ENCODE peak calls at places on chromosomes 7 and 10, in six cellular contexts. U, R, K, J, Q and C are unnamed samples.
A peak's percentile ranks its signal among the peaks of the same experiment; 100 is the strongest.

GRCh38 chr7:18162653-18163052 is 135.0 kb upstream of the PRPS1L1 start:
- DNase-seq in U (no peak), R (no peak), J (no peak), Q (no peak), K (no peak), C (no peak)

GRCh38 chr7:17236603-17237002 is 61.8 kb upstream of the AHR start:
- DNase-seq in K (no peak), J (no peak), R (no peak), Q (no peak), U (no peak), C (no peak)

GRCh38 chr7:50614721-50615518 is 49.7 kb upstream of the DDC start:
- DNase-seq in R (peak; percentile 66), K (no peak), U (no peak), J (no peak), Q (no peak), C (no peak)

GRCh38 chr7:101635484-101635883 is 6.4 kb upstream of the MYL10 start:
- DNase-seq in U (no peak), Q (no peak), K (peak; percentile 49), R (no peak), J (no peak), C (no peak)

GRCh38 chr7:37208528-37208927 is 240.1 kb downstream of the ELMO1 start:
- DNase-seq in K (peak; percentile 31), R (peak; percentile 60), U (no peak), J (peak; percentile 70), Q (peak; percentile 5), C (peak; percentile 80)

GRCh38 chr7:53191836-53192443 is 156.5 kb downstream of the POM121L12 start:
- DNase-seq in R (no peak), J (no peak), U (no peak), K (no peak), Q (no peak), C (no peak)

GRCh38 chr7:4734587-4735365 is 40.6 kb upstream of the AP5Z1 start:
- DNase-seq in U (no peak), Q (no peak), K (no peak), J (no peak), R (no peak), C (no peak)

GRCh38 chr10:132444877-132445351 is 47.9 kb downstream of the PWWP2B start:
- DNase-seq in U (no peak), K (no peak), R (no peak), Q (no peak), J (peak; percentile 70), C (no peak)

GRCh38 chr7:45601094-45601493 is 26.9 kb downstream of the ADCY1 start:
- DNase-seq in J (no peak), U (no peak), R (peak; percentile 4), Q (no peak), K (peak; percentile 6), C (no peak)

GRCh38 chr7:35254496-35255416 is 856 bp upstream of the TBX20 start:
- DNase-seq in Q (no peak), U (no peak), K (no peak), R (no peak), J (peak; percentile 67), C (no peak)
- H3K27me3 ChIP-seq in Q (peaks cover 34% of the 10 kb centered on the region), U (peaks cover 77% of the 10 kb centered on the region), K (no peaks in the 10 kb centered on the region), R (peaks cover 97% of the 10 kb centered on the region), J (peaks cover 100% of the 10 kb centered on the region), C (peaks cover 14% of the 10 kb centered on the region)

DNA sequence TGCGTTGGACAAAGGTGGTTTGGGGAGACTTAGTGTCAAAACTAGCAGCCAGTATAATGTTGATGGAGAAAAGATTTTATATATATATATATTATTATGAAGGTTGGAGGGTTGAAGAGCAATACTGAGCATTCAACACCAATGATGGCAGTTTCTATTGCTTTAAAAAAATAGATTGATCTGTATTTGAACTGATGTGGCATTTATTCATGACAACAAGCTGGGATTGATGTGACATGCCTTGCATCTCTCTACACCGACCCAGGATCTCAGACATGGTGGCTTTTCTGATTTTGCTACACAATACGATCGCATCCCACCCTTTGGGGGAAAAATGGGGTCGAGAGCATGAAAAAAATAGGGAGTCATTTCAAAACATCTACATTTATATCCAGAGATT is 175.4 kb downstream of the POU6F2 start:
- DNase-seq in J (no peak), U (no peak), K (no peak), Q (no peak), R (no peak), C (no peak)
- H3K27ac ChIP-seq in J (no peak overlapping the region), U (no peak overlapping the region), K (no peak overlapping the region), Q (no peak overlapping the region), R (no peak overlapping the region), C (no peak overlapping the region)

GRCh38 chr7:73768661-73769480 is 1.2 kb downstream of the CLDN3 start:
- DNase-seq in U (no peak), K (no peak), Q (no peak), J (no peak), R (no peak), C (no peak)
- H3K4me3 ChIP-seq in U (no peak overlapping the region), K (no peak overlapping the region), Q (no peak overlapping the region), J (no peak overlapping the region), R (peak overlapping the region; percentile 58), C (no peak overlapping the region)

DNA sequence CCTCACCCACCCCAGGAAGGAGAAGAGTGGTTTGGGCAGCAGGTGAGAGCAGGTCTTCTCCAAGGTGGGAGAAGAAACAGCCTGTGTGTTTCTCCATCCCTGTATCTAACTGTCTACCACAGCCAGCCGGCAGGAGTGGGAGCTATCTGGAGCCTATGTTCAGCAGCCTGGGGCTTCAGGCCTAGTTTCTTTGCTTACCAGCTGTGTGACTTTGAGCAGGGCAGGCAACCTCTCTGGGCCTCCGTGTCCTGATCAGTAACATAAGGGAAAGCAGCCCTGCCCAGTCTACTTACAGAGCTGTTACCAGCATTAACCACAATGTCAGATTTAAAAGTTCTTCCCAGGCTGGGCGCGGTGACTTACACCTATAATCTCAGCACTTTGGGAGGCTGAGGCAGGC is 450.7 kb upstream of the ZMIZ1 start:
- DNase-seq in K (no peak), U (no peak), Q (no peak), J (no peak), R (no peak), C (no peak)
- H3K27me3 ChIP-seq in K (no peaks in the 10 kb centered on the region), U (peaks cover 29% of the 10 kb centered on the region), Q (no peaks in the 10 kb centered on the region), J (peaks cover 16% of the 10 kb centered on the region), R (no peaks in the 10 kb centered on the region), C (no peaks in the 10 kb centered on the region)

GRCh38 chr7:137834552-137834951 is 12.2 kb downstream of the DGKI start:
- DNase-seq in R (no peak), Q (no peak), J (no peak), U (no peak), K (no peak), C (no peak)

GRCh38 chr7:137825489-137825888 is 21.3 kb downstream of the DGKI start:
- DNase-seq in K (no peak), J (no peak), Q (no peak), R (no peak), U (no peak), C (no peak)

GRCh38 chr7:137832382-137832781 is 14.4 kb downstream of the DGKI start:
- DNase-seq in J (no peak), Q (no peak), U (no peak), R (no peak), K (no peak), C (no peak)

GRCh38 chr7:137828456-137828855 is 18.3 kb downstream of the DGKI start:
- DNase-seq in J (no peak), K (no peak), R (no peak), Q (no peak), U (no peak), C (no peak)

GRCh38 chr7:137829337-137829992 is 17.3 kb downstream of the DGKI start:
- DNase-seq in K (no peak), R (no peak), J (no peak), Q (no peak), U (no peak), C (no peak)
- H3K27ac ChIP-seq in K (no peak overlapping the region), R (no peak overlapping the region), J (no peak overlapping the region), Q (no peak overlapping the region), U (no peak overlapping the region), C (no peak overlapping the region)

DNA sequence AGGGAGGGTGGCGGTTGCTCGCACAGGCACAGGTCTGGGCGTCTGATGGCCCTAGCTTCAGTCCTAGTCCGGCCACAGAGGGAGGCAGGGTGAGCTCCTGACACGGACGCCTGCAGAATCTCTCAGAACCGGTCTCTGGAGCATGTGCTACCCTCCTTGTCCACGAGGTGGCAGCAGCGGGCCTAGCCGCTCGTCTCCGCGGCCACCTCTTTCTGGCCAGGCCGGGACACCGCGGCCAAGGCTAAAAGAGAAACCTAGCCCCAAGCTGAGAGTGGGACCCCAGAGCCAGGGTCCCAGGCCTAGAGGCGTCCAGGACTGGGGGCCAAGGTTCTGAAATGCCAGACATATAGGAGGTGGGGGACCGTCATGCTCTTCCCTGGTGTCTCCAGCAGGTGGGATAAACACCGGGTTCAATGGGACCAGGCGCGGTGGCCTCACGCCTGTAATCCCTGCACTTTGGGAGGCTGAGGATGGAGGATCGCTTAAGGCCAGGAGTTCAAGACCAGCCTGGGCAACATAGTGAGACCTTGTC is 3.2 kb upstream of the LAT2 start:
- DNase-seq in K (peak; percentile 78), R (peak; percentile 92), U (peak; percentile 21), Q (no peak), J (peak; percentile 84), C (peak; percentile 84)
- H3K4me3 ChIP-seq in K (no peak overlapping the region), R (peak overlapping the region; percentile 1), U (peak overlapping the region; percentile 25), Q (peak overlapping the region; percentile 30), J (no peak overlapping the region), C (no peak overlapping the region)